ENCODE peak calls at places on chromosomes 3 and 15, in four cellular contexts. One of them, this sample, is unnamed.

GRCh38 chr3:110708166-110708565 is 363.4 kb upstream of the NECTIN3 start:
- DNase-seq in astrocyte of the cerebellum: peak
- DNase-seq in Peyer's patch: no peak
- DNase-seq in esophagus squamous epithelium: no peak
- DNase-seq in this sample: no peak

GRCh38 chr3:197406266-197406665 is 107.9 kb upstream of the DLG1 start:
- DNase-seq in esophagus squamous epithelium: no peak
- DNase-seq in astrocyte of the cerebellum: no peak
- DNase-seq in Peyer's patch: no peak
- DNase-seq in this sample: no peak

GRCh38 chr3:183428140-183429023 is at the start of gene MCF2L2:
- DNase-seq in astrocyte of the cerebellum: no peak
- DNase-seq in esophagus squamous epithelium: no peak
- DNase-seq in Peyer's patch: peak
- DNase-seq in this sample: no peak

GRCh38 chr15:26891448-26891881 is 24.6 kb downstream of the GABRA5 start:
- DNase-seq in Peyer's patch: no peak
- DNase-seq in esophagus squamous epithelium: no peak
- DNase-seq in astrocyte of the cerebellum: peak
- DNase-seq in this sample: peak

GRCh38 chr3:128879991-128880390 is 571 bp downstream of the ACAD9 start:
- DNase-seq in Peyer's patch: no peak
- DNase-seq in astrocyte of the cerebellum: no peak
- DNase-seq in esophagus squamous epithelium: no peak
- DNase-seq in this sample: no peak

GRCh38 chr3:45644467-45645201 is 44.6 kb upstream of the SACM1L start:
- DNase-seq in Peyer's patch: no peak
- DNase-seq in esophagus squamous epithelium: no peak
- DNase-seq in astrocyte of the cerebellum: no peak
- DNase-seq in this sample: no peak

GRCh38 chr3:14273886-14274517 is 95.4 kb downstream of the LSM3 start:
- DNase-seq in esophagus squamous epithelium: no peak
- DNase-seq in Peyer's patch: peak
- DNase-seq in astrocyte of the cerebellum: no peak
- DNase-seq in this sample: no peak

GRCh38 chr15:31352911-31353811 is 26.5 kb downstream of the KLF13 start:
- DNase-seq in astrocyte of the cerebellum: peak
- DNase-seq in esophagus squamous epithelium: no peak
- DNase-seq in Peyer's patch: peak
- DNase-seq in this sample: peak

GRCh38 chr3:62214850-62215249 is 158.5 kb downstream of the FEZF2 start:
- DNase-seq in Peyer's patch: no peak
- DNase-seq in esophagus squamous epithelium: no peak
- DNase-seq in astrocyte of the cerebellum: no peak
- DNase-seq in this sample: no peak

GRCh38 chr3:127796751-127797150 is 25.6 kb downstream of the MGLL start:
- DNase-seq in Peyer's patch: no peak
- DNase-seq in astrocyte of the cerebellum: no peak
- DNase-seq in esophagus squamous epithelium: no peak
- DNase-seq in this sample: no peak

GRCh38 chr3:45330500-45331295 is 57.7 kb upstream of the LARS2 start:
- DNase-seq in esophagus squamous epithelium: no peak
- DNase-seq in Peyer's patch: no peak
- DNase-seq in astrocyte of the cerebellum: peak
- DNase-seq in this sample: no peak

GRCh38 chr3:94071713-94072284 is 8.9 kb downstream of the NSUN3 start:
- DNase-seq in esophagus squamous epithelium: no peak
- DNase-seq in astrocyte of the cerebellum: no peak
- DNase-seq in Peyer's patch: no peak
- DNase-seq in this sample: no peak

GRCh38 chr3:132284006-132284405 is 33.2 kb upstream of the ACP3 start:
- DNase-seq in Peyer's patch: no peak
- DNase-seq in esophagus squamous epithelium: no peak
- DNase-seq in astrocyte of the cerebellum: no peak
- DNase-seq in this sample: no peak

GRCh38 chr3:12840591-12841084 is 727 bp downstream of the RPL32 start:
- DNase-seq in Peyer's patch: no peak
- DNase-seq in astrocyte of the cerebellum: no peak
- DNase-seq in esophagus squamous epithelium: no peak
- DNase-seq in this sample: no peak

GRCh38 chr15:63349156-63349555 is 32.5 kb downstream of the CA12 start:
- DNase-seq in Peyer's patch: no peak
- DNase-seq in astrocyte of the cerebellum: no peak
- DNase-seq in esophagus squamous epithelium: no peak
- DNase-seq in this sample: no peak

GRCh38 chr3:5192568-5193319 is 5.2 kb downstream of the EDEM1 start:
- DNase-seq in astrocyte of the cerebellum: no peak
- DNase-seq in Peyer's patch: no peak
- DNase-seq in esophagus squamous epithelium: no peak
- DNase-seq in this sample: no peak

GRCh38 chr3:32460031-32460749 is 42.5 kb downstream of the CMTM6 start:
- DNase-seq in astrocyte of the cerebellum: no peak
- DNase-seq in Peyer's patch: no peak
- DNase-seq in esophagus squamous epithelium: no peak
- DNase-seq in this sample: no peak

GRCh38 chr3:42500091-42500490 is 2.4 kb upstream of the VIPR1 start:
- DNase-seq in esophagus squamous epithelium: no peak
- DNase-seq in Peyer's patch: no peak
- DNase-seq in astrocyte of the cerebellum: no peak
- DNase-seq in this sample: no peak

GRCh38 chr3:38565339-38566214 is 69.4 kb downstream of the EXOG start:
- DNase-seq in astrocyte of the cerebellum: no peak
- DNase-seq in esophagus squamous epithelium: no peak
- DNase-seq in Peyer's patch: peak
- DNase-seq in this sample: no peak
- H3K4me3 ChIP-seq in astrocyte of the cerebellum: no peak
- H3K4me3 ChIP-seq in esophagus squamous epithelium: no peak
- H3K4me3 ChIP-seq in Peyer's patch: no peak
- H3K4me3 ChIP-seq in this sample: no peak

DNA sequence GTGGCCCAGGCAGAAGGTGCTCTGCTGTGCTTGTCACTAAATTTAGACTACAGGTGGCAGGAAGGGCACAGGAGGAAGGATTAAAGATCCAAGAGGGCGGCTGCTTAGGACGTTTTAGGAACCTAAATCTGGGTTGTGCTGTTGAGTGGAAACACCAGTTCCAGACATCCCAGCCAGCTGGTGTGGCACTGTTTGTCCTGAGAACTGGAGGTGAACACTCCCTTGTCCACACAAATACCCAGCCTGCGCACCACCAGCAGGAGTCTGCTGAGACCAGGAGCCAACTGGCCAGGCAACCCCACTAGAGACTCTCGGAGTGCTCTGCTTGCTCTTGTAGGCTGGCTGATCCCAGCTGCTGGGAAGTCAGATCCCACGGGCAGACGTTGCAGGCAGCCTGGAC is 30.3 kb upstream of the UACA start:
- DNase-seq in astrocyte of the cerebellum: no peak
- DNase-seq in Peyer's patch: no peak
- DNase-seq in esophagus squamous epithelium: no peak
- DNase-seq in this sample: no peak
- TF ChIP-seq CTCF in astrocyte of the cerebellum: no peak
- TF ChIP-seq CTCF in Peyer's patch: no peak
- TF ChIP-seq CTCF in esophagus squamous epithelium: no peak
- TF ChIP-seq CTCF in this sample: no peak

DNA sequence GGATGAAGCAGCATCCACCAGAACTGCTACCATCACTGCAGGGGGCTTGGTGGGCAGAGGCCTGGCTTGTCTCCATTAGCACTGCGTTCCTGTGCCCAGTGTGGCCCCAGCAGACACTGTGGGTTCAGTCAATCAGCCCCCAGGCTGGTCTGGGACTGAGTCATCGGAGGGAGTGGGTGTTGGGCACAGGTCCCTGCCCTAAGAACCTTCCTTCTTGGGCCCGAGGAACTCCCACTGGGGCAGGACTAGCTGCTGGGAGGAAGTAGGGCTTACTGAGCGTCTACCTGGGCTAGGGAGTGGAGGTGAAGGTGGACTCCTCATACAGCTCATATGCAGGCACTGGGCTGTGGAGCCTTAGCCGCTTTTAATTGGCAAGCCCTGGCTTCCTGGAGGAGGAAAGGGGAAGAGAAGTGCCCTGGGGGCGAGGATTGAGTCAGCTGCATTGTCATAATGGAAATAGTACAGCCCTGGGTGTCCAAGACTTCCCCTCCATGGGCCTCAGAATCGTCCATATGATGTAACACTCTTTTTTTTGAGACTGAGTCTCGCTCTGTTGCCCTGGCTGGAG is 1.4 kb upstream of the PPM1M start:
- DNase-seq in esophagus squamous epithelium: no peak
- DNase-seq in astrocyte of the cerebellum: no peak
- DNase-seq in Peyer's patch: peak
- DNase-seq in this sample: no peak
- H3K4me3 ChIP-seq in esophagus squamous epithelium: no peak
- H3K4me3 ChIP-seq in astrocyte of the cerebellum: no peak
- H3K4me3 ChIP-seq in Peyer's patch: no peak
- H3K4me3 ChIP-seq in this sample: no peak

GRCh38 chr3:122299872-122300460 is 25.1 kb upstream of the CSTA start:
- DNase-seq in astrocyte of the cerebellum: no peak
- DNase-seq in Peyer's patch: no peak
- DNase-seq in esophagus squamous epithelium: no peak
- DNase-seq in this sample: no peak
- TF ChIP-seq CTCF in astrocyte of the cerebellum: peak
- TF ChIP-seq CTCF in Peyer's patch: peak
- TF ChIP-seq CTCF in esophagus squamous epithelium: no peak
- TF ChIP-seq CTCF in this sample: peak

This sample was measured in AG09309.